ENCODE peak calls at places on chromosomes 6 and 20, in eight cellular contexts. One of them, this sample, is unnamed.

GRCh38 chr6:150761771-150762170 is 103.7 kb upstream of the MTHFD1L start:
- DNase-seq in cerebellar nuclear complex: no peak
- DNase-seq in spleen: no peak
- DNase-seq in omental fat pad: no peak
- DNase-seq in GM13977: no peak
- DNase-seq in effector memory CD4-positive, alpha-beta T cell: no peak
- DNase-seq in heart right ventricle: no peak
- DNase-seq in pancreas: no peak
- DNase-seq in this sample: no peak

GRCh38 chr6:2818593-2818992 is 23.1 kb downstream of the SERPINB1 start:
- DNase-seq in cerebellar nuclear complex: no peak
- DNase-seq in spleen: no peak
- DNase-seq in omental fat pad: no peak
- DNase-seq in GM13977: no peak
- DNase-seq in effector memory CD4-positive, alpha-beta T cell: no peak
- DNase-seq in heart right ventricle: no peak
- DNase-seq in pancreas: no peak
- DNase-seq in this sample: no peak

GRCh38 chr6:31352497-31353368 is 4.2 kb downstream of the HLA-B start:
- DNase-seq in cerebellar nuclear complex: no peak
- DNase-seq in spleen: no peak
- DNase-seq in omental fat pad: no peak
- DNase-seq in GM13977: no peak
- DNase-seq in effector memory CD4-positive, alpha-beta T cell: peak
- DNase-seq in heart right ventricle: no peak
- DNase-seq in pancreas: no peak
- DNase-seq in this sample: no peak

GRCh38 chr6:80165819-80166218 is 59.3 kb downstream of the BCKDHB start:
- DNase-seq in cerebellar nuclear complex: no peak
- DNase-seq in spleen: no peak
- DNase-seq in omental fat pad: no peak
- DNase-seq in GM13977: no peak
- DNase-seq in effector memory CD4-positive, alpha-beta T cell: no peak
- DNase-seq in heart right ventricle: no peak
- DNase-seq in pancreas: no peak
- DNase-seq in this sample: no peak

GRCh38 chr6:2854394-2854982 is 12.8 kb upstream of the SERPINB1 start:
- DNase-seq in cerebellar nuclear complex: no peak
- DNase-seq in spleen: no peak
- DNase-seq in omental fat pad: no peak
- DNase-seq in GM13977: no peak
- DNase-seq in effector memory CD4-positive, alpha-beta T cell: no peak
- DNase-seq in heart right ventricle: no peak
- DNase-seq in pancreas: no peak
- DNase-seq in this sample: no peak

GRCh38 chr6:56297022-56297995 is 49.9 kb upstream of the COL21A1 start:
- DNase-seq in cerebellar nuclear complex: no peak
- DNase-seq in spleen: no peak
- DNase-seq in omental fat pad: no peak
- DNase-seq in GM13977: no peak
- DNase-seq in effector memory CD4-positive, alpha-beta T cell: no peak
- DNase-seq in heart right ventricle: no peak
- DNase-seq in pancreas: no peak
- DNase-seq in this sample: no peak

GRCh38 chr6:17470209-17470952 is 77.0 kb downstream of the CAP2 start:
- DNase-seq in cerebellar nuclear complex: no peak
- DNase-seq in spleen: no peak
- DNase-seq in omental fat pad: no peak
- DNase-seq in GM13977: no peak
- DNase-seq in effector memory CD4-positive, alpha-beta T cell: no peak
- DNase-seq in heart right ventricle: no peak
- DNase-seq in pancreas: no peak
- DNase-seq in this sample: no peak

GRCh38 chr6:126117251-126117650 is 130.9 kb downstream of the TRMT11 start:
- DNase-seq in cerebellar nuclear complex: no peak
- DNase-seq in spleen: no peak
- DNase-seq in omental fat pad: no peak
- DNase-seq in GM13977: no peak
- DNase-seq in effector memory CD4-positive, alpha-beta T cell: no peak
- DNase-seq in heart right ventricle: no peak
- DNase-seq in pancreas: no peak
- DNase-seq in this sample: no peak

GRCh38 chr6:88914180-88914579 is 49.2 kb downstream of the RNGTT start:
- DNase-seq in cerebellar nuclear complex: no peak
- DNase-seq in spleen: no peak
- DNase-seq in omental fat pad: no peak
- DNase-seq in GM13977: no peak
- DNase-seq in effector memory CD4-positive, alpha-beta T cell: no peak
- DNase-seq in heart right ventricle: no peak
- DNase-seq in pancreas: no peak
- DNase-seq in this sample: no peak

GRCh38 chr20:11529046-11529445 is 388.6 kb upstream of the BTBD3 start:
- DNase-seq in cerebellar nuclear complex: no peak
- DNase-seq in spleen: no peak
- DNase-seq in omental fat pad: no peak
- DNase-seq in GM13977: no peak
- DNase-seq in effector memory CD4-positive, alpha-beta T cell: no peak
- DNase-seq in heart right ventricle: no peak
- DNase-seq in pancreas: no peak
- DNase-seq in this sample: no peak

GRCh38 chr6:161273356-161273751 is 507 bp downstream of the AGPAT4 start:
- DNase-seq in cerebellar nuclear complex: no peak
- DNase-seq in spleen: no peak
- DNase-seq in omental fat pad: no peak
- DNase-seq in GM13977: peak
- DNase-seq in effector memory CD4-positive, alpha-beta T cell: peak
- DNase-seq in heart right ventricle: peak
- DNase-seq in pancreas: no peak
- DNase-seq in this sample: peak

GRCh38 chr20:60316759-60317158 is 358.5 kb downstream of the CDH26 start:
- DNase-seq in cerebellar nuclear complex: no peak
- DNase-seq in spleen: no peak
- DNase-seq in omental fat pad: no peak
- DNase-seq in GM13977: no peak
- DNase-seq in effector memory CD4-positive, alpha-beta T cell: no peak
- DNase-seq in heart right ventricle: no peak
- DNase-seq in pancreas: no peak
- DNase-seq in this sample: no peak

GRCh38 chr6:5517781-5518180 is 256.5 kb downstream of the FARS2 start:
- DNase-seq in cerebellar nuclear complex: no peak
- DNase-seq in spleen: no peak
- DNase-seq in omental fat pad: no peak
- DNase-seq in GM13977: peak
- DNase-seq in effector memory CD4-positive, alpha-beta T cell: peak
- DNase-seq in heart right ventricle: no peak
- DNase-seq in pancreas: no peak
- DNase-seq in this sample: no peak

GRCh38 chr6:96794980-96795379 is 42.3 kb downstream of the GPR63 start:
- DNase-seq in cerebellar nuclear complex: no peak
- DNase-seq in spleen: no peak
- DNase-seq in omental fat pad: no peak
- DNase-seq in GM13977: no peak
- DNase-seq in effector memory CD4-positive, alpha-beta T cell: no peak
- DNase-seq in heart right ventricle: no peak
- DNase-seq in pancreas: no peak
- DNase-seq in this sample: no peak

This sample was measured in T-helper 22 cell.